ENCODE peak calls at places on chromosomes 12 and 14, in eight cellular contexts. A, H, I, O, T, Y, B and D are unnamed samples.
A peak's percentile ranks its signal among the peaks of the same experiment; 100 is the strongest.

GRCh38 chr14:105019861-105020814 is 745 bp downstream of the CDCA4 start:
- DNase-seq in A (no peak), H (peak; percentile 77), I (no peak), O (no peak), T (peak; percentile 75), Y (peak; percentile 69), B (no peak), D (peak; percentile 64)

GRCh38 chr14:103856105-103856504 is 8.7 kb upstream of the PPP1R13B start:
- DNase-seq in A (no peak), H (no peak), I (no peak), O (no peak), T (no peak), Y (no peak), B (no peak), D (no peak)

GRCh38 chr14:72894623-72895378 is 900 bp upstream of the DPF3 start:
- DNase-seq in A (no peak), H (peak; percentile 54), I (no peak), O (no peak), T (no peak), Y (no peak), B (no peak), D (no peak)

GRCh38 chr12:85627584-85627983 is 208.6 kb downstream of the RASSF9 start:
- DNase-seq in A (no peak), H (peak; percentile 70), I (no peak), O (peak; percentile 78), T (no peak), Y (no peak), B (no peak), D (no peak)

GRCh38 chr12:111789779-111790178 is 23.0 kb downstream of the ALDH2 start:
- DNase-seq in A (no peak), H (no peak), I (no peak), O (no peak), T (no peak), Y (no peak), B (no peak), D (no peak)

GRCh38 chr12:102095677-102096263 is 24.1 kb downstream of the NUP37 start:
- DNase-seq in A (no peak), H (peak; percentile 80), I (no peak), O (no peak), T (peak; percentile 34), Y (no peak), B (no peak), D (no peak)

GRCh38 chr12:132557969-132558856 is 52.2 kb downstream of the LRCOL1 start:
- DNase-seq in A (no peak), H (no peak), I (no peak), O (no peak), T (no peak), Y (no peak), B (no peak), D (no peak)

GRCh38 chr12:115916910-115917668 is 360.4 kb downstream of the MED13L start:
- DNase-seq in A (peak; percentile 19), H (peak; percentile 66), I (peak; percentile 71), O (no peak), T (peak; percentile 53), Y (peak; percentile 69), B (peak; percentile 69), D (peak; percentile 37)

GRCh38 chr12:111041091-111041490 is 120.7 kb upstream of the MYL2 start:
- DNase-seq in A (no peak), H (no peak), I (no peak), O (no peak), T (no peak), Y (no peak), B (no peak), D (no peak)

GRCh38 chr12:50283924-50284236 is 560 bp upstream of the LIMA1 start:
- DNase-seq in A (no peak), H (peak; percentile 41), I (no peak), O (no peak), T (peak; percentile 30), Y (no peak), B (no peak), D (no peak)

GRCh38 chr12:24714237-24714636 is 234.7 kb downstream of the BCAT1 start:
- DNase-seq in A (no peak), H (no peak), I (no peak), O (no peak), T (no peak), Y (no peak), B (no peak), D (no peak)

GRCh38 chr12:48567731-48568130 is 2.1 kb downstream of the LALBA start:
- DNase-seq in A (no peak), H (no peak), I (no peak), O (no peak), T (no peak), Y (no peak), B (no peak), D (no peak)

GRCh38 chr14:33932526-33933292 is 18.2 kb downstream of the EGLN3 start:
- DNase-seq in A (no peak), H (no peak), I (no peak), O (no peak), T (no peak), Y (no peak), B (no peak), D (no peak)

GRCh38 chr12:107511292-107511691 is 174.3 kb upstream of the PWP1 start:
- DNase-seq in A (no peak), H (no peak), I (no peak), O (peak; percentile 16), T (no peak), Y (no peak), B (no peak), D (no peak)

GRCh38 chr14:36449903-36450302 is 70.1 kb downstream of the NKX2-1 start:
- DNase-seq in A (no peak), H (no peak), I (no peak), O (no peak), T (no peak), Y (no peak), B (no peak), D (no peak)

GRCh38 chr14:99430491-99430890 is 50.2 kb downstream of the SETD3 start:
- DNase-seq in A (no peak), H (no peak), I (no peak), O (no peak), T (peak; percentile 28), Y (no peak), B (no peak), D (no peak)

GRCh38 chr14:96861568-96862310 is 64.6 kb downstream of the VRK1 start:
- DNase-seq in A (no peak), H (no peak), I (no peak), O (no peak), T (no peak), Y (no peak), B (no peak), D (no peak)
- H3K4me3 ChIP-seq in A (no peak overlapping the region), H (no peak overlapping the region), I (no peak overlapping the region), O (no peak overlapping the region), T (no peak overlapping the region), Y (no peak overlapping the region), B (no peak overlapping the region), D (no peak overlapping the region)

DNA sequence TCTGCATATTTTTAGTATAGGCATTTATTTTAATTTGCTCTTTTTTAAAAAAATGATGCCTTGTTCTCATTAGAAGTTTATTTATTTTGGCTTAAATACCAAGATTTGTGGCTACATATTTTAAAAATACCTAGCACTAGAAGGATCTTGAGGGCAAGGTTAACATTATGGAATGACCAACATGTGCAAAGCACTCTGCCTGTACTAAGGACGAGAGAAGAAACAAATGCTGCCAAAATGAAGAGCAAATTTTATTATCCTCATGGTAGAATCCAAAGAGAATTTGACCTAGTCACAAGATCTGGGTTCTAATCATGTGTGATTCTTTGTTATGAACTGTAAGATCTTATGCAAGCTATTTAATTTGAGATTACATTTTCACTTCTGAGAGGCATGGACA is 2.8 kb downstream of the CAND1 start:
- DNase-seq in A (no peak), H (peak; percentile 50), I (no peak), O (no peak), T (no peak), Y (no peak), B (no peak), D (no peak)
- H3K4me3 ChIP-seq in A (no peak overlapping the region), H (peak overlapping the region; percentile 98), I (no peak overlapping the region), O (no peak overlapping the region), T (peak overlapping the region; percentile 70), Y (no peak overlapping the region), B (peak overlapping the region; percentile 96), D (no peak overlapping the region)

GRCh38 chr12:130286041-130286440 is 51.6 kb upstream of the PIWIL1 start:
- DNase-seq in A (no peak), H (no peak), I (no peak), O (no peak), T (no peak), Y (no peak), B (no peak), D (no peak)

GRCh38 chr12:130286741-130287140 is 50.9 kb upstream of the PIWIL1 start:
- DNase-seq in A (no peak), H (no peak), I (no peak), O (no peak), T (no peak), Y (no peak), B (no peak), D (no peak)

GRCh38 chr12:130280226-130280625 is 57.5 kb upstream of the PIWIL1 start:
- DNase-seq in A (no peak), H (no peak), I (no peak), O (no peak), T (no peak), Y (no peak), B (no peak), D (no peak)

DNA sequence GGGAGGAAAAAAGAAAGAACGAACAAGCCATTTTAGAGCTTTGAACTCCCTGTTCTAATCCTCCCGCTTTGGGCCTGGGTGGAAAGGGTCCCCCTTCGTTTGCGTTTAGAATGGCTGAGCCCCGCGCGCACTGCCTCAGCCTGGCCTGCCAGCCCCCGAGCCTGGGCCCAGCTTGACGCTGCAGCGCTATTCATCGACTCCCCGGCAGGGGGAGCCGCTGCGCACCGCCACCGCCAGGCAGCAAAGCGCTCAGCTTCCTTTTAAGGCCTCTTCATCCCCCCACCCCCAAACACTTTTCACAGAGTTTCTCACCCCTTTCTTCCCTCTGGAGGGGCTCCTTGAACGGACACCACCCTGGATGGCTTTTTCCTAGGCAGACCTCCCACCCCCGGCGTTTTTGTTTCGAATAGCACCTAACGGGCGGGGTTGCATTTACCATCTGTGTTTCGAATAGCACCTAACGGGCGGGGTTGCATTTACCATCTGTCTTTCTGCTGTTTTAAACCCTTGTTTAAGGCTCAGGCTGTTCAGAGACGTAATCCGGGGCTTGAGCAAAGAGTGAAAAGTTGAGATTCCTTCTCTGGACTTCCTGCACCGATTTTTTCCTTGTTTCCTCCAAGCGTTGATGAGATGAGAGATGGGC is 56.4 kb upstream of the PIWIL1 start:
- DNase-seq in A (no peak), H (no peak), I (no peak), O (no peak), T (peak; percentile 3), Y (no peak), B (no peak), D (no peak)
- H3K4me3 ChIP-seq in A (peak overlapping the region; percentile 34), H (peak overlapping the region; percentile 85), I (no peak overlapping the region), O (no peak overlapping the region), T (no peak overlapping the region), Y (no peak overlapping the region), B (no peak overlapping the region), D (no peak overlapping the region)

DNA sequence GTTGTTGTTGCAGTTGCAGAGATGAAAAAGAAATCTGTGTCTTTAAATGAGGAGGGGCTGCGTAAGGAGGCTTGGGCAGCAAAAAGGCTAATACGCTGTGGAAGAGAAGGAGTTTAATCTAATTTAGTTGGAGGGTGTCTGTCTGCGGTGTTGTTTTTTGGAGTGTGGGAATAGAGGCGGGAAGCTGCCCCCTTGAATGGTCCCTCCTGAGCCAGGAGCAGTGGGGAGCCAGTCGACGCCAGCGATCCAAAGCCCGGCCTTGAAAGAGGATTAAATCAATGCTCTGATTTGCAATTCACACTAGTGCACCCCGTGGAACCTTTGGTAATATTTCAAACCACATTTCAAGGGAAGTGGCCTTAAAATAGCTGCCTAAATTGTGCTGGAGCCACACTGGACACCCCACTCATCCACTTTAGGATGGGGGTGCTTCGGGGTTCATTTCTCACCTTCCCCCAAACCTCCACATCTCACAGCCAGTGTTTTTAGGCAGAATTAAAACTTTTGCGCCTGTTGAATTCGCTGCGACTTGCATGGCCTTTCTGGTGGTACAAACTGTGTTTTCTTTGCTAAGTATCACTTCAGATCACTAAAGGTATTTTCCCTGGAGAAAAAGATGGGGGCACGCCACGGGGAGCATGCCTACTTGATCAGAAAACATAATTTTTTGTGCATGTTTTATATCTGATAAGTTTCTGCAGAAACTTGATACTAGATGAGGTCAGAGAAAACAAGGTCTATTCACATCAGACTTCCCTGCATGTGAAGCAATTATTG is 4.1 kb upstream of the FZD10 start:
- DNase-seq in A (no peak), H (no peak), I (no peak), O (no peak), T (no peak), Y (no peak), B (no peak), D (no peak)
- H3K4me3 ChIP-seq in A (no peak overlapping the region), H (no peak overlapping the region), I (no peak overlapping the region), O (no peak overlapping the region), T (no peak overlapping the region), Y (no peak overlapping the region), B (no peak overlapping the region), D (no peak overlapping the region)